ENCODE peak calls at places on chromosome 1, in eight cellular contexts. B is Calu3, T is MV-4-11, I is T-helper 17 cell, D is kidney tubule cell, A is sigmoid colon, G is AG08396, U is midbrain. W is an unnamed sample.

GRCh38 chr1:226060427-226060826 is 2.1 kb upstream of the H3-3A start:
- DNase-seq in B (no peak), T (no peak), I (no peak), D (no peak), A (no peak), G (no peak), U (no peak), W (no peak)

GRCh38 chr1:181113061-181113695 is 24.7 kb downstream of the IER5 start:
- DNase-seq in B (peak; percentile 61), T (no peak), I (no peak), D (peak; percentile 61), A (no peak), G (peak; percentile 60), U (no peak), W (no peak)

GRCh38 chr1:82517586-82517985 is 716.9 kb downstream of the ADGRL2 start:
- DNase-seq in B (no peak), T (no peak), I (no peak), D (peak; percentile 42), A (peak; percentile 75), G (peak; percentile 2), U (no peak), W (no peak)

GRCh38 chr1:156471496-156472490 is 28.8 kb downstream of the MEF2D start:
- DNase-seq in B (peak; percentile 93), T (no peak), I (no peak), D (peak; percentile 63), A (peak; percentile 76), G (no peak), U (no peak), W (peak; percentile 36)

GRCh38 chr1:204591473-204592090 is 75.4 kb downstream of the MDM4 start:
- DNase-seq in B (peak; percentile 21), T (no peak), I (no peak), D (peak; percentile 76), A (peak; percentile 15), G (peak; percentile 56), U (no peak), W (no peak)

GRCh38 chr1:214003233-214003632 is 15.5 kb downstream of the PROX1 start:
- DNase-seq in B (no peak), T (no peak), I (no peak), D (no peak), A (no peak), G (no peak), U (no peak), W (no peak)

GRCh38 chr1:48530727-48531351 is 58.8 kb upstream of the SPATA6 start:
- DNase-seq in B (peak; percentile 82), T (peak; percentile 31), I (no peak), D (peak; percentile 71), A (no peak), G (peak; percentile 36), U (peak; percentile 14), W (peak; percentile 51)

GRCh38 chr1:101293461-101294045 is 56.7 kb downstream of the S1PR1 start:
- DNase-seq in B (no peak), T (peak; percentile 87), I (peak; percentile 48), D (peak; percentile 29), A (no peak), G (no peak), U (no peak), W (no peak)

GRCh38 chr1:179251675-179252074 is 22.2 kb upstream of the ABL2 start:
- DNase-seq in B (no peak), T (peak; percentile 13), I (no peak), D (peak; percentile 40), A (no peak), G (peak; percentile 34), U (peak; percentile 47), W (peak; percentile 60)

GRCh38 chr1:41450747-41451285 is 33.7 kb downstream of the EDN2 start:
- DNase-seq in B (no peak), T (no peak), I (no peak), D (no peak), A (no peak), G (no peak), U (no peak), W (no peak)

GRCh38 chr1:109768700-109769325 is 5.1 kb upstream of the EPS8L3 start:
- DNase-seq in B (no peak), T (no peak), I (no peak), D (no peak), A (no peak), G (no peak), U (no peak), W (no peak)

GRCh38 chr1:48236716-48237470 is 14.4 kb downstream of the SLC5A9 start:
- DNase-seq in B (peak; percentile 12), T (no peak), I (no peak), D (peak; percentile 66), A (no peak), G (peak; percentile 41), U (peak; percentile 29), W (peak; percentile 45)